ENCODE peak calls at places on chromosome 9, in eight cellular contexts. J is uterus, M is mammary epithelial cell, L is psoas muscle, H is tibial nerve, Y is neuronal stem cell, F is heart left ventricle, D is thyroid gland. Z is an unnamed sample.

GRCh38 chr9:128389395-128390149 is 18.4 kb downstream of the URM1 start:
- DNase-seq in J (no peak), M (no peak), L (peak; percentile 28), H (no peak), Y (no peak), F (no peak), D (peak; percentile 96), Z (no peak)

GRCh38 chr9:2418619-2419018 is 203.0 kb upstream of the VLDLR start:
- DNase-seq in J (peak; percentile 20), M (peak; percentile 41), L (no peak), H (no peak), Y (no peak), F (peak; percentile 27), D (no peak), Z (no peak)

GRCh38 chr9:95004452-95005275 is 278.2 kb downstream of the AOPEP start:
- DNase-seq in J (peak; percentile 54), M (peak; percentile 34), L (peak; percentile 61), H (no peak), Y (no peak), F (peak; percentile 73), D (peak; percentile 60), Z (peak; percentile 49)

GRCh38 chr9:4327504-4328191 is 27.8 kb upstream of the GLIS3 start:
- DNase-seq in J (no peak), M (peak; percentile 18), L (no peak), H (no peak), Y (no peak), F (no peak), D (no peak), Z (no peak)

GRCh38 chr9:125768803-125769202 is 21.6 kb downstream of the PBX3 start:
- DNase-seq in J (no peak), M (no peak), L (no peak), H (no peak), Y (no peak), F (no peak), D (no peak), Z (no peak)

GRCh38 chr9:3331801-3332200 is 194.0 kb downstream of the RFX3 start:
- DNase-seq in J (no peak), M (no peak), L (no peak), H (no peak), Y (no peak), F (no peak), D (no peak), Z (no peak)

GRCh38 chr9:92664394-92665152 is 5.4 kb downstream of the IPPK start:
- DNase-seq in J (no peak), M (no peak), L (no peak), H (no peak), Y (no peak), F (no peak), D (no peak), Z (no peak)

GRCh38 chr9:136965771-136966484 is 11.4 kb upstream of the PTGDS start:
- DNase-seq in J (no peak), M (no peak), L (no peak), H (no peak), Y (no peak), F (no peak), D (no peak), Z (no peak)

GRCh38 chr9:135896205-135896604 is 11.1 kb downstream of the CAMSAP1 start:
- DNase-seq in J (no peak), M (no peak), L (no peak), H (no peak), Y (no peak), F (no peak), D (no peak), Z (no peak)

GRCh38 chr9:126295936-126296600 is 30.6 kb upstream of the MVB12B start:
- DNase-seq in J (no peak), M (peak; percentile 53), L (no peak), H (no peak), Y (no peak), F (no peak), D (no peak), Z (no peak)

GRCh38 chr9:130805510-130806387 is 29.3 kb upstream of the ABL1 start:
- DNase-seq in J (no peak), M (no peak), L (no peak), H (no peak), Y (no peak), F (no peak), D (no peak), Z (no peak)

GRCh38 chr9:86572904-86573303 is 218.7 kb upstream of the TUT7 start:
- DNase-seq in J (no peak), M (no peak), L (no peak), H (no peak), Y (no peak), F (no peak), D (no peak), Z (no peak)

GRCh38 chr9:2181794-2182193 is 166.6 kb downstream of the SMARCA2 start:
- DNase-seq in J (no peak), M (no peak), L (peak; percentile 27), H (no peak), Y (peak; percentile 46), F (no peak), D (peak; percentile 28), Z (no peak)

GRCh38 chr9:113511856-113512761 is 48.6 kb downstream of the RGS3 start:
- DNase-seq in J (no peak), M (peak; percentile 3), L (no peak), H (no peak), Y (no peak), F (no peak), D (no peak), Z (no peak)

GRCh38 chr9:131361202-131361833 is 32.6 kb upstream of the PRRC2B start:
- DNase-seq in J (no peak), M (peak; percentile 65), L (no peak), H (no peak), Y (no peak), F (no peak), D (peak; percentile 86), Z (peak; percentile 21)

GRCh38 chr9:87497604-87498045 is at the start of gene DAPK1:
- DNase-seq in J (peak; percentile 52), M (peak; percentile 44), L (peak; percentile 62), H (peak; percentile 30), Y (peak; percentile 72), F (peak; percentile 47), D (peak; percentile 71), Z (peak; percentile 77)

GRCh38 chr9:129240581-129241211 is 62.6 kb upstream of the IER5L start:
- DNase-seq in J (peak; percentile 12), M (no peak), L (peak; percentile 2), H (no peak), Y (no peak), F (no peak), D (no peak), Z (no peak)

GRCh38 chr9:106878943-106879916 is 16.3 kb downstream of the ZNF462 start:
- DNase-seq in J (peak; percentile 75), M (peak; percentile 90), L (peak; percentile 74), H (peak; percentile 16), Y (peak; percentile 52), F (peak; percentile 81), D (peak; percentile 68), Z (peak; percentile 57)

GRCh38 chr9:79524266-79524665 is 47.5 kb upstream of the TLE4 start:
- DNase-seq in J (no peak), M (peak; percentile 34), L (no peak), H (no peak), Y (no peak), F (no peak), D (no peak), Z (no peak)

GRCh38 chr9:126614455-126615248 is 924 bp downstream of the LMX1B start:
- DNase-seq in J (no peak), M (peak; percentile 60), L (no peak), H (no peak), Y (no peak), F (no peak), D (no peak), Z (no peak)

GRCh38 chr9:79592736-79593493 is 21.1 kb downstream of the TLE4 start:
- DNase-seq in J (no peak), M (peak; percentile 51), L (no peak), H (no peak), Y (no peak), F (no peak), D (no peak), Z (no peak)

GRCh38 chr9:108864446-108864845 is 2.4 kb downstream of the ACTL7A start:
- DNase-seq in J (no peak), M (no peak), L (no peak), H (no peak), Y (no peak), F (no peak), D (no peak), Z (no peak)

GRCh38 chr9:92963831-92964606 is 16.7 kb downstream of the FGD3 start:
- DNase-seq in J (no peak), M (no peak), L (no peak), H (no peak), Y (no peak), F (no peak), D (no peak), Z (no peak)

GRCh38 chr9:134403682-134404301 is 77.5 kb downstream of the RXRA start:
- DNase-seq in J (peak; percentile 72), M (peak; percentile 42), L (peak; percentile 84), H (peak; percentile 74), Y (no peak), F (peak; percentile 82), D (peak; percentile 83), Z (peak; percentile 82)
- H3K4me1 ChIP-seq in J (peaks cover 57% of the 10 kb centered on the region), M (peaks cover 34% of the 10 kb centered on the region), L (peaks cover 83% of the 10 kb centered on the region), H (peaks cover 64% of the 10 kb centered on the region), Y (peaks cover 18% of the 10 kb centered on the region), F (peaks cover 71% of the 10 kb centered on the region), D (peaks cover 60% of the 10 kb centered on the region), Z (peaks cover 51% of the 10 kb centered on the region)

GRCh38 chr9:121860744-121861143 is 209.3 kb downstream of the DAB2IP start:
- DNase-seq in J (peak; percentile 63), M (peak; percentile 57), L (peak; percentile 53), H (peak; percentile 38), Y (no peak), F (no peak), D (no peak), Z (peak; percentile 32)
- H3K27me3 ChIP-seq in J (no peaks in the 10 kb centered on the region), M (no peaks in the 10 kb centered on the region), L (no peaks in the 10 kb centered on the region), H (no peaks in the 10 kb centered on the region), Y (no peaks in the 10 kb centered on the region), F (no peaks in the 10 kb centered on the region), D (no peaks in the 10 kb centered on the region), Z (no peaks in the 10 kb centered on the region)

DNA sequence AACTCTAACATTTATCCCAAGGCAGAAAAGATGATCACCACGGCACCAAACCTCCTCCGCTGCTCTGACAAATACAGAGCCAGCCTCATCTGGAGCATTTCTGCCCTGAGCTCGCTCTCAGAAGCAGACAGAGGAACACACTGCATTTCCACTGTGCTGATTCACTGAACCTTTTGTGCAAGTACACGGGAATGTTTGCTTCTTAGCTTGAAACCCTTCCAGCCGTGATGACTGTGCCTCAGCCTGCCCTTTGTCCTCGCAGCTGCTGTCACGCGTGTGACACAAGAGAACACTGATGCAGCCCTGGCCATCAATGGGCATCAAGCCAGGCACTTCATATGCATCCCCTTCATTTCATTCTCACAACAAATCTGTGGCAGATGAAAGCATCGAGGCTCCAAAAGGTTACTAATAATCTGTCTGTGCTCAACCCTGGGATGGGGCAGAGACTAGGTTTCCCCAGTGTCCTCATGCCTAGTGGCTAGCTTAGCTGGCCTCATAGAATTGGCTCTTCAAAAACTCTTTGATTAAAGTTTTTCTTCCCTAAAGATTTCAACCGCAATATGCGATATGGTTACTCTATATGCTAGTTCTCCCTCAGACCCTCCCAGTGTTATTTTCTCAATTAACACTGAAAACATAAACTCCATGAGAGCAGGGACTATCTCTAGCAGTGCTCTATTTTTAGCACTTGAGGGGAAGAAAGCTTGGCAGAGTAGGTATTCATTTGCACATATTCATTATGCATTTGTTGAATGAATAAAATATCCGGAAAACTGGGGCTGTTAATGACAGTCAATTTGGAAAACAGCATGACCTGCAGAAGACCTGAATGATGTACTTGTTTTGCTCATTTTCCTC is 7.3 kb downstream of the CDC14B start:
- DNase-seq in J (peak; percentile 18), M (peak; percentile 69), L (peak; percentile 74), H (no peak), Y (peak; percentile 52), F (peak; percentile 31), D (peak; percentile 48), Z (peak; percentile 88)
- H3K4me3 ChIP-seq in J (no peak overlapping the region), M (no peak overlapping the region), L (peak overlapping the region; percentile 42), H (no peak overlapping the region), Y (no peak overlapping the region), F (peak overlapping the region; percentile 9), D (no peak overlapping the region), Z (peak overlapping the region; percentile 3)

GRCh38 chr9:37972346-37972745 is 68.4 kb upstream of the SLC25A51 start:
- DNase-seq in J (no peak), M (peak; percentile 20), L (no peak), H (no peak), Y (no peak), F (no peak), D (no peak), Z (no peak)
- H3K4me1 ChIP-seq in J (no peaks in the 10 kb centered on the region), M (peaks cover 50% of the 10 kb centered on the region), L (peaks cover 9% of the 10 kb centered on the region), H (no peaks in the 10 kb centered on the region), Y (peaks cover 1% of the 10 kb centered on the region), F (peaks cover 38% of the 10 kb centered on the region), D (no peaks in the 10 kb centered on the region), Z (peaks cover 35% of the 10 kb centered on the region)